ENCODE peak calls at places on chromosomes 1 and 21, in six cellular contexts. B, A, T, M, O and H are unnamed samples.

GRCh38 chr1:180040034-180040433 is 85.4 kb downstream of the CEP350 start:
- DNase-seq in A (peak; percentile 70), O (no peak), M (no peak), T (peak; percentile 4), B (no peak), H (peak; percentile 22)

GRCh38 chr1:201377611-201378092 is at the start of gene TNNT2:
- DNase-seq in M (no peak), O (no peak), A (no peak), B (no peak), T (no peak), H (no peak)

GRCh38 chr1:98035587-98035986 is 114.8 kb upstream of the DPYD start:
- DNase-seq in T (no peak), M (no peak), A (peak; percentile 62), O (no peak), B (no peak), H (no peak)

GRCh38 chr1:100353988-100354387 is 1.7 kb downstream of the CDC14A start:
- DNase-seq in B (no peak), A (no peak), T (peak; percentile 52), M (no peak), O (no peak), H (peak; percentile 9)

GRCh38 chr1:89487972-89488371 is 36.7 kb upstream of the LRRC8B start:
- DNase-seq in B (no peak), A (no peak), M (no peak), T (no peak), O (no peak), H (no peak)

GRCh38 chr1:192609110-192610079 is 26.6 kb upstream of the RGS13 start:
- DNase-seq in B (no peak), T (no peak), O (no peak), A (no peak), M (no peak), H (no peak)

GRCh38 chr1:241918879-241919278 is 38.7 kb upstream of the BECN2 start:
- DNase-seq in B (no peak), T (peak; percentile 26), O (no peak), A (peak; percentile 71), M (no peak), H (no peak)

GRCh38 chr1:173014145-173014544 is 36.6 kb downstream of the TNFSF18 start:
- DNase-seq in O (no peak), T (no peak), M (no peak), A (no peak), B (no peak), H (no peak)

GRCh38 chr1:119132179-119132578 is 8.3 kb downstream of the WARS2 start:
- DNase-seq in A (no peak), T (no peak), O (no peak), M (no peak), B (no peak), H (no peak)

GRCh38 chr1:52032785-52033131 is 852 bp downstream of the KTI12 start:
- DNase-seq in M (no peak), B (no peak), A (peak; percentile 63), T (peak; percentile 61), O (no peak), H (no peak)

GRCh38 chr1:89306273-89306672 is 33.6 kb upstream of the GBP5 start:
- DNase-seq in A (no peak), M (no peak), B (no peak), T (no peak), O (no peak), H (no peak)

GRCh38 chr1:228088586-228089498 is 6.3 kb downstream of the ARF1 start:
- DNase-seq in B (no peak), T (no peak), O (no peak), M (no peak), A (peak; percentile 46), H (no peak)

GRCh38 chr1:106319611-106320010 is 736.9 kb upstream of the PRMT6 start:
- DNase-seq in T (no peak), O (no peak), B (no peak), M (no peak), A (no peak), H (no peak)

GRCh38 chr1:219027161-219027673 is 146.5 kb upstream of the LYPLAL1 start:
- DNase-seq in A (no peak), O (no peak), T (no peak), M (no peak), B (no peak), H (no peak)

GRCh38 chr1:90925928-90926869 is 95.6 kb downstream of the ZNF644 start:
- DNase-seq in A (peak; percentile 70), O (no peak), B (no peak), T (peak; percentile 61), M (no peak), H (peak; percentile 90)

GRCh38 chr1:101008229-101008628 is 17.4 kb downstream of the DPH5 start:
- DNase-seq in A (no peak), B (no peak), T (no peak), M (no peak), O (no peak), H (no peak)

GRCh38 chr1:26627959-26628358 is 67.9 kb upstream of the ARID1A start:
- DNase-seq in M (no peak), A (no peak), T (no peak), O (no peak), B (no peak), H (no peak)

GRCh38 chr1:6587261-6588005 is 7.6 kb downstream of the ZBTB48 start:
- DNase-seq in T (no peak), M (no peak), A (no peak), O (no peak), B (peak; percentile 93), H (no peak)

GRCh38 chr1:113744114-113744513 is 15.2 kb downstream of the PHTF1 start:
- DNase-seq in A (no peak), T (no peak), M (no peak), B (no peak), O (no peak), H (no peak)

GRCh38 chr1:97893844-97894243 is 27.0 kb downstream of the DPYD start:
- DNase-seq in O (no peak), M (no peak), B (no peak), T (no peak), A (no peak), H (no peak)

GRCh38 chr21:25569711-25570110 is 37.6 kb downstream of the MRPL39 start:
- DNase-seq in O (no peak), A (no peak), B (no peak), T (no peak), M (no peak), H (no peak)

GRCh38 chr1:29119365-29119929 is 4.3 kb downstream of the TMEM200B start:
- DNase-seq in T (no peak), B (no peak), A (no peak), M (no peak), O (no peak), H (no peak)

GRCh38 chr1:198763298-198763714 is 124.5 kb downstream of the PTPRC start:
- DNase-seq in A (peak; percentile 18), M (peak; percentile 24), B (no peak), O (no peak), T (no peak), H (no peak)

GRCh38 chr1:67599085-67599484 is 85.9 kb upstream of the GADD45A start:
- DNase-seq in A (peak; percentile 9), T (no peak), O (no peak), B (no peak), M (no peak), H (no peak)

GRCh38 chr21:34365794-34366193 is 2.0 kb downstream of the KCNE2 start:
- DNase-seq in M (peak; percentile 19), O (no peak), B (no peak), T (no peak), A (no peak), H (no peak)

GRCh38 chr21:36852864-36853263 is 113.6 kb downstream of the HLCS start:
- DNase-seq in B (no peak), T (no peak), A (no peak), M (no peak), O (no peak), H (no peak)

GRCh38 chr1:107710005-107710404 is 255.0 kb downstream of the VAV3 start:
- DNase-seq in O (no peak), M (no peak), A (no peak), T (no peak), B (no peak), H (no peak)

GRCh38 chr1:115374598-115374997 is 36.5 kb upstream of the NGF start:
- DNase-seq in B (no peak), O (no peak), A (no peak), T (no peak), M (no peak), H (no peak)

GRCh38 chr1:234258071-234258470 is 115.2 kb upstream of the COA6 start:
- DNase-seq in O (no peak), B (no peak), T (no peak), A (no peak), M (no peak), H (no peak)

GRCh38 chr1:201506092-201506491 is 831 bp downstream of the CSRP1 start:
- DNase-seq in O (no peak), M (no peak), A (no peak), B (no peak), T (peak; percentile 17), H (no peak)

GRCh38 chr1:243946946-243947345 is 96.9 kb upstream of the AKT3 start:
- DNase-seq in O (no peak), T (peak; percentile 20), M (no peak), B (no peak), A (peak; percentile 24), H (no peak)

GRCh38 chr21:38930838-38931237 is 125.1 kb downstream of the ETS2 start:
- DNase-seq in T (no peak), A (peak; percentile 89), M (no peak), B (no peak), O (no peak), H (peak; percentile 55)

GRCh38 chr1:113701429-113701828 is 57.9 kb downstream of the PHTF1 start:
- DNase-seq in B (no peak), M (no peak), O (no peak), A (peak; percentile 6), T (no peak), H (no peak)

GRCh38 chr21:29378814-29379213 is 80.1 kb downstream of the BACH1 start:
- DNase-seq in B (no peak), T (peak; percentile 14), O (peak; percentile 28), A (peak; percentile 24), M (no peak), H (peak; percentile 36)

GRCh38 chr1:10652626-10653025 is 143.8 kb downstream of the CASZ1 start:
- DNase-seq in M (no peak), T (no peak), A (no peak), B (no peak), O (no peak), H (no peak)

GRCh38 chr1:7385471-7386225 is 385.4 kb upstream of the VAMP3 start:
- DNase-seq in B (peak; percentile 63), A (no peak), T (no peak), M (no peak), O (no peak), H (no peak)

GRCh38 chr1:176811896-176812295 is 348.9 kb downstream of the PAPPA2 start:
- DNase-seq in M (no peak), B (no peak), A (no peak), O (no peak), T (no peak), H (no peak)

GRCh38 chr1:180964056-180964455 is 51.4 kb downstream of the KIAA1614 start:
- DNase-seq in O (no peak), A (no peak), M (no peak), B (no peak), T (no peak), H (no peak)

GRCh38 chr1:169105434-169106094 is 926 bp upstream of the ATP1B1 start:
- DNase-seq in B (peak; percentile 93), O (peak; percentile 73), A (no peak), M (peak; percentile 90), T (peak; percentile 33), H (peak; percentile 79)

GRCh38 chr1:57208903-57209302 is 215.0 kb downstream of the DAB1 start:
- DNase-seq in M (no peak), B (no peak), A (no peak), T (no peak), O (no peak), H (no peak)